ENCODE peak calls at places on chromosomes 2 and 18, in nine cellular contexts. H is GM20000, B is T-helper 2 cell, A is stromal cell of bone marrow, S is NCI-H146, K is RPMI7951, C is substantia nigra, F is HS-5, V is mesendoderm. Z is an unnamed sample.

GRCh38 chr2:215531284-215531683 is 95.4 kb upstream of the FN1 start:
- DNase-seq in H (no peak), B (no peak), A (peak; percentile 74), S (no peak), K (peak; percentile 63), C (no peak), F (peak; percentile 38), V (no peak), Z (peak; percentile 60)

GRCh38 chr18:45879681-45880655 is 54.5 kb downstream of the SIGLEC15 start:
- DNase-seq in H (peak; percentile 74), B (peak; percentile 54), A (peak; percentile 43), S (peak; percentile 65), K (peak; percentile 55), C (no peak), F (no peak), V (peak; percentile 81), Z (no peak)

GRCh38 chr18:36811430-36811829 is 17.4 kb downstream of the TPGS2 start:
- DNase-seq in H (no peak), B (no peak), A (no peak), S (no peak), K (no peak), C (no peak), F (no peak), V (no peak), Z (no peak)

GRCh38 chr2:46982356-46983064 is 66.9 kb upstream of the MCFD2 start:
- DNase-seq in H (no peak), B (no peak), A (no peak), S (no peak), K (no peak), C (no peak), F (no peak), V (no peak), Z (no peak)

GRCh38 chr2:238158807-238159539 is at the start of gene ERFE:
- DNase-seq in H (peak; percentile 85), B (no peak), A (no peak), S (peak; percentile 55), K (peak; percentile 18), C (no peak), F (no peak), V (peak; percentile 65), Z (no peak)

GRCh38 chr2:12400543-12400942 is 316.2 kb upstream of the TRIB2 start:
- DNase-seq in H (no peak), B (no peak), A (no peak), S (no peak), K (no peak), C (no peak), F (no peak), V (no peak), Z (no peak)

GRCh38 chr2:57602738-57603137 is 443.9 kb upstream of the VRK2 start:
- DNase-seq in H (no peak), B (no peak), A (no peak), S (no peak), K (no peak), C (no peak), F (no peak), V (no peak), Z (no peak)

GRCh38 chr2:230924470-230925341 is at the start of gene GPR55:
- DNase-seq in H (peak; percentile 74), B (peak; percentile 41), A (no peak), S (no peak), K (no peak), C (no peak), F (no peak), V (peak; percentile 65), Z (no peak)

GRCh38 chr2:237955640-237956401 is 11.0 kb upstream of the UBE2F start:
- DNase-seq in H (peak; percentile 4), B (no peak), A (no peak), S (peak; percentile 6), K (no peak), C (no peak), F (no peak), V (no peak), Z (no peak)

GRCh38 chr2:239257511-239257937 is 143.3 kb downstream of the HDAC4 start:
- DNase-seq in H (no peak), B (no peak), A (peak; percentile 83), S (no peak), K (peak; percentile 91), C (no peak), F (peak; percentile 66), V (no peak), Z (no peak)

GRCh38 chr2:10300997-10301945 is 1.4 kb upstream of the HPCAL1 start:
- DNase-seq in H (no peak), B (no peak), A (no peak), S (no peak), K (no peak), C (no peak), F (no peak), V (no peak), Z (no peak)

GRCh38 chr2:11674983-11675382 is 5.0 kb upstream of the NTSR2 start:
- DNase-seq in H (no peak), B (no peak), A (no peak), S (no peak), K (no peak), C (no peak), F (no peak), V (no peak), Z (no peak)

GRCh38 chr18:74951165-74951760 is 257.7 kb downstream of the PTGR3 start:
- DNase-seq in H (peak; percentile 26), B (no peak), A (peak; percentile 96), S (no peak), K (peak; percentile 83), C (no peak), F (no peak), V (no peak), Z (peak; percentile 85)

GRCh38 chr2:189254268-189254883 is 74.8 kb upstream of the COL5A2 start:
- DNase-seq in H (no peak), B (no peak), A (peak; percentile 83), S (no peak), K (peak; percentile 92), C (no peak), F (peak; percentile 87), V (peak; percentile 8), Z (no peak)

GRCh38 chr2:230713331-230714121 is 884 bp downstream of the CAB39 start:
- DNase-seq in H (peak; percentile 46), B (peak; percentile 31), A (no peak), S (peak; percentile 32), K (peak; percentile 37), C (no peak), F (no peak), V (peak; percentile 88), Z (peak; percentile 8)

GRCh38 chr2:99682280-99683060 is 192.7 kb upstream of the REV1 start:
- DNase-seq in H (no peak), B (no peak), A (no peak), S (peak; percentile 84), K (peak; percentile 37), C (no peak), F (peak; percentile 55), V (peak; percentile 43), Z (no peak)

GRCh38 chr2:219049282-219049681 is 8.0 kb upstream of the CFAP65 start:
- DNase-seq in H (no peak), B (no peak), A (no peak), S (no peak), K (peak; percentile 73), C (no peak), F (no peak), V (no peak), Z (no peak)

GRCh38 chr2:61658841-61659780 is 121.0 kb upstream of the XPO1 start:
- DNase-seq in H (peak; percentile 58), B (no peak), A (no peak), S (peak; percentile 52), K (peak; percentile 73), C (no peak), F (no peak), V (peak; percentile 82), Z (no peak)

GRCh38 chr2:215773728-215774127 is 239.6 kb downstream of the MREG start:
- DNase-seq in H (no peak), B (no peak), A (peak; percentile 99), S (no peak), K (peak; percentile 99), C (no peak), F (peak; percentile 80), V (no peak), Z (no peak)

GRCh38 chr2:143942486-143942885 is 577.4 kb downstream of the ZEB2 start:
- DNase-seq in H (no peak), B (no peak), A (no peak), S (no peak), K (no peak), C (no peak), F (no peak), V (no peak), Z (no peak)

GRCh38 chr2:20599861-20600461 is 50.9 kb downstream of the HS1BP3 start:
- DNase-seq in H (no peak), B (no peak), A (no peak), S (no peak), K (peak; percentile 72), C (peak; percentile 44), F (no peak), V (no peak), Z (no peak)

GRCh38 chr2:176004925-176005324 is 2.9 kb upstream of the LNPK start:
- DNase-seq in H (no peak), B (no peak), A (no peak), S (no peak), K (no peak), C (no peak), F (no peak), V (no peak), Z (no peak)

Z was measured in pulmonary artery endothelial cell.